ENCODE peak calls at places on chromosome 7, in four cellular contexts. S is bronchial epithelial cell, L is adrenal gland, J is NCI-H1092. X is an unnamed sample.

GRCh38 chr7:78018541-78019456 is 220.2 kb downstream of the PHTF2 start:
- DNase-seq in L (peak), S (no peak), J (peak), X (peak)

GRCh38 chr7:129952164-129952652 is 552 bp downstream of the UBE2H start:
- DNase-seq in S (peak), J (no peak), L (peak), X (no peak)

GRCh38 chr7:32275216-32275979 is 205.2 kb upstream of the PDE1C start:
- DNase-seq in S (no peak), J (no peak), L (no peak), X (no peak)

GRCh38 chr7:52685351-52685750 is 350.1 kb upstream of the POM121L12 start:
- DNase-seq in S (no peak), L (no peak), J (no peak), X (no peak)

GRCh38 chr7:64463636-64464375 is 99.1 kb downstream of the ZNF680 start:
- DNase-seq in L (peak), J (no peak), S (peak), X (peak)

GRCh38 chr7:27079234-27079975 is 16.4 kb downstream of the HOXA1 start:
- DNase-seq in J (no peak), L (no peak), S (no peak), X (no peak)

GRCh38 chr7:115005942-115006341 is 84.0 kb downstream of the MDFIC start:
- DNase-seq in L (no peak), J (no peak), S (no peak), X (no peak)

GRCh38 chr7:108247646-108248045 is 117.5 kb upstream of the LAMB4 start:
- DNase-seq in L (no peak), J (no peak), S (peak), X (no peak)

GRCh38 chr7:85564861-85565630 is 378.2 kb upstream of the SEMA3D start:
- DNase-seq in J (no peak), L (no peak), S (no peak), X (no peak)

GRCh38 chr7:51316262-51316665 is 345 bp downstream of the COBL start:
- DNase-seq in J (peak), S (no peak), L (no peak), X (no peak)

GRCh38 chr7:5218564-5219360 is 28.7 kb downstream of the WIPI2 start:
- DNase-seq in S (no peak), J (no peak), L (peak), X (no peak)

GRCh38 chr7:23105086-23105643 is 420 bp upstream of the KLHL7 start:
- DNase-seq in L (no peak), J (no peak), S (no peak), X (no peak)

GRCh38 chr7:17033245-17033644 is 151.5 kb upstream of the AGR3 start:
- DNase-seq in S (no peak), J (no peak), L (no peak), X (no peak)

X was measured in omental fat pad.